ENCODE peak calls at places on chromosomes 6 and 20, in four cellular contexts. T is HepG2, E is GM12878, V is K562. J is an unnamed sample.

GRCh38 chr20:17530716-17531536 is at the start of gene BFSP1:
- DNase-seq in V (no peak), T (peak), E (no peak), J (peak)

GRCh38 chr20:63625771-63626423 is 1.0 kb downstream of the GMEB2 start:
- DNase-seq in T (peak), V (peak), E (no peak), J (peak)

GRCh38 chr6:3075522-3076113 is 7.3 kb downstream of the RIPK1 start:
- DNase-seq in V (no peak), T (peak), E (no peak), J (peak)

GRCh38 chr6:108876929-108877775 is 28.9 kb downstream of the ARMC2 start:
- DNase-seq in T (no peak), E (no peak), V (no peak), J (no peak)

GRCh38 chr20:40993794-40994540 is 34.7 kb upstream of the TOP1 start:
- DNase-seq in V (no peak), T (no peak), E (no peak), J (no peak)

GRCh38 chr6:105587349-105588115 is 184.7 kb upstream of the PREP start:
- DNase-seq in E (no peak), V (no peak), T (no peak), J (no peak)

GRCh38 chr6:43796910-43797890 is 27.2 kb downstream of the VEGFA start:
- DNase-seq in V (no peak), E (no peak), T (no peak), J (no peak)

GRCh38 chr6:28900577-28901266 is 23.1 kb downstream of the TRIM27 start:
- DNase-seq in T (no peak), V (no peak), E (no peak), J (no peak)

GRCh38 chr6:119061215-119061614 is 17.2 kb downstream of the FAM184A start:
- DNase-seq in V (no peak), T (no peak), E (no peak), J (no peak)

GRCh38 chr20:51396365-51396909 is 146.1 kb downstream of the NFATC2 start:
- DNase-seq in E (no peak), T (no peak), V (no peak), J (no peak)

GRCh38 chr6:42599558-42599957 is 35.7 kb downstream of the UBR2 start:
- DNase-seq in V (no peak), T (no peak), E (no peak), J (no peak)

DNA sequence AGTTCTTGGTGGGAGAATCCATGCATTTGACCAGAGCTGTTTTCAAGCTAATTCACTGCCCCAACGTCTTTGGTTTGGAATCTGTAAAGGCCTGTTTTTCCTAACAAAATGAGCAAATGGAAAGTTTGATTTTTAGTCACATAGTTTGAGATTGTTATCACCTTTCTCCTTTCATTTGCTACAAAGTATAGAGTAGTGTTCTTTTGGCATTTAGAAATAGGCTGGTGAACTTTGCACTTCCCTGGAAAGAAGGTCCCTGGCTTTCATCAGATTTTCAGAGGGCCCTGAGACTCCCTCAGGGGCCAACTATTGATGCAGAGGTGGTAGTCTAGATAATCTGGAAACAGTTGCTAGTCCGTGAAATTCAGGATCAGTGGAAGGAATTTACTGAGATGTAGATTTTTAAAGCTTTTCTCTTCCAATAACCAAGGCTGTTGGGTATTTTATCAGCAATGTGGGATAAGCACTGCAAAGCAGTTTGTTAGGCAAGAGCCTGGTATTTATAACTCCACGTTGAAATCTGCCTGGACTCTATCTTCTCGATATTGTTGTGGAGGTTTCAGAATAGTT is 1.7 kb downstream of the ARFGEF2 start:
- DNase-seq in T (peak), V (no peak), E (no peak), J (no peak)
- H3K27ac ChIP-seq in T (peak), V (no peak), E (peak), J (no peak)

DNA sequence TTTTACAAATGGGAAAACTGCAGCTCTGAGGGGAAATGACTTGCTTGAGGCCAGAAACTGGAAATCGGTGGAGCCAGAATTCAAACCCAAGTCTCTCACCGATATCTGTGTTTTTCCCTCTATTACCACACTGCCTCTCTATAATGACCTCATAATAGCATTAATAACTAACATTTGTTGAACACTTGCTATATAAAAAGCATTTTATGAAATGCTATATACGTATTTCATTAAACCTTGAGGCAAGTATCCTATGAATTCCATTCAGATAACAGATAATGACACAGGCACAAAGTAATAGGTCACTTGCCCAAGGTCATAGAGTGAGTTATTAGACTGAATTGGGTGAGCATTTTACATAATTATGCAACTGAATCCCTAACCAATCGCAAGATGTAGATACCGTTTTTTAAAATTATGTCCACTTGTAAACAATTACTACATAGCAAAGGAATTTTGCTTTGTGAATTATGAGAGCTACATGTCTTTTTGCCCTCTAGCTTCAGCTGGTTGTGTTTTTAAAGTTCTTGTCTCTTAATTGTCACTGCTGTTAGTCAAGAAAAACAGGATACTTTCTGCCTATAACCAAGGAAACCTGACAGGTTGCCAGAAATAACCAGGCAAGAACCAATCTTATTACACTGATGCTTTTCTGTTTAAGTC is 4.7 kb downstream of the DSN1 start:
- DNase-seq in V (no peak), E (no peak), T (no peak), J (no peak)
- TF ChIP-seq JUNB in V (no peak), E (no peak), T (no peak), J (no peak)

DNA sequence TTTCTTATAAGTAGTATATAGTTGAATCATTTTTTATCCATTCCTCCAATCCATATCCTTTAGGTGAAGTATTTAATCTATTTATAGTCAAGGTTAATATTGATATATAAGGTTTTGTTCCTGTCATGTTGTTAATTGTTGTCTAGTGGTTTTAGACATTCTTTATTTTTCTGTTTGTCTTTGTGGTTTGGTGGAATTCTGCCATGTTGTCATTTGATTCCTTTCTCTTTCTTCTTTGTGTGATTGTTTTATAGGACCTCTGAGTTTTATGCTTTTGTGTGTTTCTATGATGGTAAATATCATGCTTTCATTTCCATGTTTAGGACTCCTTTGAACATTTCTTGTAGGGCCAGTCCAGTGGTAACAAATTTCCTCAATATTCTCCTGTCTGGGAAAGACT is 450.3 kb upstream of the BTBD3 start:
- DNase-seq in V (no peak), E (no peak), T (no peak), J (no peak)
- H2AFZ ChIP-seq in V (no peak), E (no peak), T (no peak), J (no peak)

GRCh38 chr6:144416773-144417172 is 131.6 kb downstream of the UTRN start:
- DNase-seq in T (no peak), V (no peak), E (no peak), J (no peak)

GRCh38 chr6:144413418-144413817 is 128.3 kb downstream of the UTRN start:
- DNase-seq in T (no peak), V (no peak), E (no peak), J (no peak)

GRCh38 chr6:144415835-144416237 is 130.7 kb downstream of the UTRN start:
- DNase-seq in T (no peak), V (no peak), E (no peak), J (no peak)

GRCh38 chr6:144416244-144416643 is 131.1 kb downstream of the UTRN start:
- DNase-seq in V (no peak), T (no peak), E (no peak), J (no peak)

DNA sequence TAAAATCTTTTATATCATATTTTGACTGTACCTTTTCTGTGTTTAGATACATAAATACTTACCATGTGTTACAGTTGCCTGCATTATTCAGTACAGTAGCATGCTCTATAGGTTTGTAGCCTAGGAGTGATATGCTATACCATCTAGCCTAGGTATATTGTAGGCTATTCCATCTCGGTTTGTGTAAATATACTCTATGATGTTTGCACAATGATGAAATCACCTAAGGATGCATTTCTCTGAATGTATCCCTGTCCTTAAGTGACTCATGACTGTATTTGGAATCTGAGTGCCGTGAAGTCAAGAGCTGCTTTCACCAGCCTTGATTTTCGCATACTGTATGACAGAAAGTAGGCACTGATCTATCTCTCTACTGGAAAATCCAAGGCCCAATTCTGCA is 129.9 kb downstream of the UTRN start:
- DNase-seq in V (no peak), E (no peak), T (peak), J (no peak)
- H3K27ac ChIP-seq in V (no peak), E (no peak), T (peak), J (no peak)

GRCh38 chr6:26311012-26311384 is 54.0 kb upstream of the BTN3A2 start:
- DNase-seq in V (no peak), T (peak), E (no peak), J (peak)

GRCh38 chr6:26312096-26312463 is 52.9 kb upstream of the BTN3A2 start:
- DNase-seq in T (no peak), V (no peak), E (no peak), J (no peak)

GRCh38 chr6:26312501-26313390 is 52.3 kb upstream of the BTN3A2 start:
- DNase-seq in V (peak), E (no peak), T (peak), J (peak)

GRCh38 chr6:26309731-26310142 is 55.3 kb upstream of the BTN3A2 start:
- DNase-seq in V (peak), T (peak), E (no peak), J (no peak)

DNA sequence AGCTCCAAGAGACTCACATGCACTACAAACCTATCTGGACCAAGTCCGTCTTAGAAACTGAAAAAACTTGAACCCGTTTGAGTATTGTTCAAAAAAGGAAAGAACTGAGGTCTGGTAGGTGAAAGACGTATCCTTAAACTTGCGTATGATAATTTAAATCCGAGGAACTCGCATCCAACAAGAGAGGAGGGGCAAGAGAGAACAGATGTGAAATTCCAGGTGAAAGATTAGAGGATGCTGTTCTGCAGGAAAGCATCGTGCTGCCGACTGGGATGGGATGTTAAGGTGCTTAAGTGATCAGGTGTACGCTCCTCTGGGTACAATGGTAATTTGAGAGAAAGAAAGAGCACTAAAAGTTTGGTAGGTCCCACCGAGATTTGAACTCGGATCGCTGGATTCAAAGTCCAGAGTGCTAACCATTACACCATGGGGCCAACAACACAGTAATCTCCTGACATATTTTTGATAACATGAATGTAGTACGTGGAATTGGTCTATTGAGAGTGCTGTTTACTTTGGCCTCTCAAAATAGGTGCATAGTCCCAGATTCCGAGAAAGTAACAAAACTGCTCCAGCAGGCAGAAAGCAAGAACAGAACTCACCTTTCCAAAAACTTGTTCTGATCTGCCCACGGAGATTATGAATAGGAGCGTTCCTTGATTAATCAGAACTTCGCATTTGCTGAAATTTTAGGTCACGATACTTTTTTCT is 53.5 kb upstream of the BTN3A2 start:
- DNase-seq in E (peak), V (peak), T (peak), J (peak)
- TF ChIP-seq JUNB in E (no peak), V (no peak), T (no peak), J (no peak)

DNA sequence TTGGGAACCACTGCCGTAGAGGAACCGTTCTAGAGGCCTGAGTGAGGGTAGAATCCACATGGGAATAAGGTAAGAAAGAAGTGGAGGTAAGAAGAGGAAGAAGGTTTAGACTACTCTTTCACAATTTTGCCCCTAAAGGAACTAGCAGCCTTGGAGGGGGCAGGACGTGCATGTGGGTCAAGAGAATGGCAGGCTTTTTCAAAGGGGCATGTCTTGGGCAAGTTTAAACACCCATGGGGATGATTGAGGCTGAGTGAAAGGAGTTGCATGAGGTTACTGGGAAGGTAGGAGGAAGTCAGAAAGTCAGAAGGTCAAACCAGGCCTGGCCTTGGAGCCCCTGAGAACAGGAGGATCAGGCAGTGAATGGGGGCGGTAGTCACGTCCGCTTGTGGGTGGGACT is 10.2 kb downstream of the ADA start:
- DNase-seq in V (no peak), E (no peak), T (no peak), J (no peak)
- H2AFZ ChIP-seq in V (no peak), E (peak), T (no peak), J (no peak)

GRCh38 chr20:57443349-57443748 is 52.2 kb downstream of the RBM38 start:
- DNase-seq in T (no peak), E (no peak), V (no peak), J (no peak)
- H3K27ac ChIP-seq in T (no peak), E (no peak), V (no peak), J (no peak)

GRCh38 chr6:48560408-48560807 is 449.4 kb upstream of the PTCHD4 start:
- DNase-seq in V (no peak), T (no peak), E (no peak), J (no peak)
- TF ChIP-seq JUNB in V (no peak), T (no peak), E (no peak), J (no peak)

DNA sequence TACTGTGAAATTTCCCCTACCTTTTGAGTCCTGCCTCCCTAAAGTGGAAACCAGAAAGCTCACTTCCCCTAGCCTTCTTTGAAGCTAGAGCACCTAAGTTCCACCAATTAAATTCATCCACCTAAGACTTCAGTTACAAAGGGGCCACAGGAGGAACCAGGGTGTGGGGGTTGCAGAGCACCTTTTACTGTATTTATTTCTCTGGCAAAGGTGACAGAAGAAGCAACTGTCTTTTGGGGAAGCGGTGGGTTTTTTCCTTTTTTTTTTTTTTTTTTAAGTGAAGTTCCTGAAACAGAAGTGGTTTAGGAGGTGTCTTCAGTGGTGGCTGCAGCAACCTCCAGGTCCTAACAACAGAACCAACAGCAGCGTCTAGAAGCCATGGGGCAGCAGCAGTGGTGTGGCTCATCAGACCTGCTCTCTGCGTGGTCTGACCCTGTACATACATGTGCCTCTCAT is 13.1 kb downstream of the PSMB9 start:
- DNase-seq in E (no peak), V (no peak), T (no peak), J (peak)
- H2AFZ ChIP-seq in E (peak), V (no peak), T (no peak), J (no peak)